ENCODE peak calls at places on chromosome 2, in ten cellular contexts. X, W, A, G, O, C, Q, V, Y and B are unnamed samples.

GRCh38 chr2:44560961-44561360 is 199.2 kb downstream of the CAMKMT start:
- DNase-seq in X (no peak), W (no peak), A (no peak), G (no peak), O (no peak), C (no peak), Q (no peak), V (no peak), Y (no peak), B (no peak)

GRCh38 chr2:203763425-203764272 is 57.2 kb downstream of the CD28 start:
- DNase-seq in X (no peak), W (no peak), A (no peak), G (no peak), O (no peak), C (no peak), Q (no peak), V (no peak), Y (no peak), B (no peak)

GRCh38 chr2:175577405-175577986 is 396.0 kb upstream of the ATP5MC3 start:
- DNase-seq in X (no peak), W (no peak), A (no peak), G (no peak), O (no peak), C (no peak), Q (no peak), V (no peak), Y (no peak), B (no peak)

GRCh38 chr2:226796012-226796839 is 3.4 kb downstream of the IRS1 start:
- DNase-seq in X (no peak), W (no peak), A (peak; percentile 51), G (no peak), O (no peak), C (no peak), Q (no peak), V (no peak), Y (no peak), B (no peak)

GRCh38 chr2:183456177-183456576 is 331.9 kb downstream of the NUP35 start:
- DNase-seq in X (no peak), W (no peak), A (no peak), G (no peak), O (no peak), C (no peak), Q (no peak), V (no peak), Y (no peak), B (no peak)

GRCh38 chr2:169397697-169398096 is 35.4 kb upstream of the LRP2 start:
- DNase-seq in X (no peak), W (no peak), A (no peak), G (no peak), O (peak; percentile 25), C (no peak), Q (peak; percentile 23), V (no peak), Y (no peak), B (no peak)

GRCh38 chr2:224492531-224492930 is 90.6 kb upstream of the FAM124B start:
- DNase-seq in X (no peak), W (no peak), A (no peak), G (no peak), O (no peak), C (no peak), Q (no peak), V (no peak), Y (no peak), B (no peak)

GRCh38 chr2:203683932-203684556 is 22.4 kb upstream of the CD28 start:
- DNase-seq in X (peak; percentile 67), W (peak; percentile 54), A (no peak), G (peak; percentile 81), O (no peak), C (no peak), Q (peak; percentile 59), V (no peak), Y (no peak), B (no peak)

GRCh38 chr2:23294238-23294637 is 90.7 kb upstream of the KLHL29 start:
- DNase-seq in X (no peak), W (no peak), A (no peak), G (no peak), O (no peak), C (no peak), Q (no peak), V (no peak), Y (no peak), B (no peak)
- TF ChIP-seq CTCF in X (no peak), W (no peak), A (no peak), G (no peak), O (no peak), C (no peak), Q (no peak), V (no peak), Y (no peak), B (no peak)

GRCh38 chr2:48435909-48436308 is 94.0 kb upstream of the STON1 start:
- DNase-seq in X (no peak), W (no peak), A (no peak), G (no peak), O (no peak), C (no peak), Q (no peak), V (no peak), Y (no peak), B (no peak)

GRCh38 chr2:48438266-48438665 is 91.7 kb upstream of the STON1 start:
- DNase-seq in X (no peak), W (no peak), A (no peak), G (no peak), O (no peak), C (no peak), Q (no peak), V (no peak), Y (no peak), B (no peak)

GRCh38 chr2:48434101-48434500 is 95.9 kb upstream of the STON1 start:
- DNase-seq in X (no peak), W (no peak), A (no peak), G (no peak), O (no peak), C (no peak), Q (no peak), V (no peak), Y (no peak), B (no peak)

GRCh38 chr2:48430528-48430927 is 99.4 kb upstream of the STON1 start:
- DNase-seq in X (no peak), W (no peak), A (no peak), G (no peak), O (no peak), C (no peak), Q (no peak), V (no peak), Y (no peak), B (no peak)

GRCh38 chr2:48433682-48434081 is 96.3 kb upstream of the STON1 start:
- DNase-seq in X (no peak), W (no peak), A (no peak), G (no peak), O (no peak), C (no peak), Q (no peak), V (no peak), Y (no peak), B (no peak)
- TF ChIP-seq CTCF in X (no peak), W (no peak), A (no peak), G (no peak), O (no peak), C (no peak), Q (no peak), V (no peak), Y (no peak), B (no peak)

GRCh38 chr2:10349725-10350124 is 47.0 kb downstream of the HPCAL1 start:
- DNase-seq in X (no peak), W (no peak), A (no peak), G (no peak), O (no peak), C (no peak), Q (no peak), V (no peak), Y (no peak), B (no peak)

GRCh38 chr2:10346929-10347558 is 44.3 kb downstream of the HPCAL1 start:
- DNase-seq in X (no peak), W (no peak), A (peak; percentile 46), G (no peak), O (no peak), C (no peak), Q (no peak), V (no peak), Y (no peak), B (no peak)

GRCh38 chr2:10345126-10345525 is 42.4 kb downstream of the HPCAL1 start:
- DNase-seq in X (no peak), W (no peak), A (no peak), G (no peak), O (no peak), C (no peak), Q (no peak), V (no peak), Y (no peak), B (no peak)

GRCh38 chr2:10345813-10346212 is 43.1 kb downstream of the HPCAL1 start:
- DNase-seq in X (no peak), W (no peak), A (peak; percentile 24), G (no peak), O (no peak), C (no peak), Q (no peak), V (no peak), Y (no peak), B (no peak)

DNA sequence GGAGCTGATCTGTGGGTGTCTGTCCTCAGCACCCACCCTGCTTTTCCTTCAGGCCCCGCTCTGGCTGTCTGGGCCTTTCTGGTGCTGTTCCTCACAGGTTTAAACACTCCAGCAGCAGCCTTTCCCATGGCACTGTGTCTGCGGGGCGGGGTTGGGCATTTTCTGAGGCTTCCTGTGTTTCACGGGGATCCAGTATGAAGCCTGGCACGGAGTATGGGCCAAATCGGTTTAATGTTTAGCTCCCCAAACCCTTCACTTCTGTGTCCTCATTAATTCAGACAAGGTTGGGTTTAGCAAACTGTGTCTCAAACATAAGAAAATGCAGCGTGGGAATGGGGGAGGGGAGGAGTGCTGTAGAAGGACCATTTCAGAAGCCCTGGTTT is 44.8 kb downstream of the HPCAL1 start:
- DNase-seq in X (no peak), W (no peak), A (peak; percentile 52), G (no peak), O (no peak), C (no peak), Q (no peak), V (no peak), Y (no peak), B (no peak)
- TF ChIP-seq CTCF in X (no peak), W (no peak), A (no peak), G (no peak), O (no peak), C (no peak), Q (no peak), V (no peak), Y (no peak), B (no peak)

GRCh38 chr2:118307864-118308263 is 219.6 kb downstream of the INSIG2 start:
- DNase-seq in X (no peak), W (no peak), A (no peak), G (no peak), O (no peak), C (no peak), Q (no peak), V (no peak), Y (no peak), B (no peak)

GRCh38 chr2:118312963-118313756 is 224.9 kb downstream of the INSIG2 start:
- DNase-seq in X (no peak), W (no peak), A (no peak), G (no peak), O (no peak), C (no peak), Q (no peak), V (no peak), Y (no peak), B (no peak)

GRCh38 chr2:118310878-118311442 is 222.7 kb downstream of the INSIG2 start:
- DNase-seq in X (no peak), W (no peak), A (no peak), G (no peak), O (peak; percentile 11), C (peak; percentile 11), Q (peak; percentile 7), V (no peak), Y (no peak), B (no peak)

GRCh38 chr2:118309201-118310015 is 221.1 kb downstream of the INSIG2 start:
- DNase-seq in X (no peak), W (no peak), A (no peak), G (no peak), O (no peak), C (no peak), Q (no peak), V (no peak), Y (no peak), B (no peak)

GRCh38 chr2:118310016-118310877 is 222.0 kb downstream of the INSIG2 start:
- DNase-seq in X (no peak), W (no peak), A (no peak), G (peak; percentile 33), O (peak; percentile 28), C (peak; percentile 53), Q (peak; percentile 64), V (no peak), Y (no peak), B (peak; percentile 41)
- TF ChIP-seq CTCF in X (no peak), W (no peak), A (no peak), G (no peak), O (no peak), C (no peak), Q (no peak), V (no peak), Y (no peak), B (no peak)